ENCODE peak calls at places on chromosome 9, in ten cellular contexts. C is NB4; W is left colon; N is HuH-7; I is SK-N-SH; S is choroid plexus epithelial cell; B is left cardiac atrium; L is HCT116; Q is stimulated activated CD4-positive, alpha-beta T cell treated with anti-CD3 and anti-CD28 coated beads, Interleukin-15, amount 100 ng/mL, for 1 hour; A is myocyte. D is an unnamed sample.

GRCh38 chr9:129682381-129682780 is 16.9 kb downstream of the PRRX2 start:
- DNase-seq in C (no peak), W (peak), N (no peak), I (no peak), S (no peak), B (no peak), L (no peak), Q (no peak), A (no peak), D (no peak)

GRCh38 chr9:115517335-115518075 is 399.5 kb upstream of the TNC start:
- DNase-seq in C (no peak), W (no peak), N (no peak), I (no peak), S (no peak), B (no peak), L (no peak), Q (no peak), A (no peak), D (no peak)

GRCh38 chr9:130042406-130042930 is 521 bp downstream of the FNBP1 start:
- DNase-seq in C (peak), W (no peak), N (peak), I (peak), S (no peak), B (peak), L (no peak), Q (peak), A (peak), D (no peak)

GRCh38 chr9:116209406-116210116 is 56.0 kb downstream of the PAPPA start:
- DNase-seq in C (no peak), W (no peak), N (no peak), I (no peak), S (no peak), B (no peak), L (no peak), Q (no peak), A (no peak), D (no peak)

GRCh38 chr9:124108216-124108615 is 96.6 kb downstream of the LHX2 start:
- DNase-seq in C (no peak), W (no peak), N (no peak), I (no peak), S (no peak), B (no peak), L (no peak), Q (no peak), A (no peak), D (no peak)

GRCh38 chr9:131590907-131591844 is 45.9 kb downstream of the PRRT1B start:
- DNase-seq in C (peak), W (peak), N (peak), I (peak), S (peak), B (peak), L (peak), Q (peak), A (peak), D (no peak)

GRCh38 chr9:122346478-122347347 is 24.1 kb upstream of the PTGS1 start:
- DNase-seq in C (no peak), W (peak), N (peak), I (peak), S (peak), B (peak), L (no peak), Q (no peak), A (peak), D (no peak)

GRCh38 chr9:4106744-4107143 is 193.1 kb downstream of the GLIS3 start:
- DNase-seq in C (no peak), W (no peak), N (no peak), I (no peak), S (no peak), B (peak), L (no peak), Q (no peak), A (no peak), D (no peak)

GRCh38 chr9:83219924-83220438 is 157.0 kb upstream of the RASEF start:
- DNase-seq in C (no peak), W (no peak), N (no peak), I (no peak), S (no peak), B (no peak), L (no peak), Q (no peak), A (no peak), D (no peak)

GRCh38 chr9:107732781-107733529 is 243.4 kb upstream of the KLF4 start:
- DNase-seq in C (no peak), W (no peak), N (no peak), I (no peak), S (peak), B (peak), L (no peak), Q (no peak), A (peak), D (no peak)

GRCh38 chr9:136831720-136832104 is 10.6 kb upstream of the AJM1 start:
- DNase-seq in C (no peak), W (no peak), N (no peak), I (no peak), S (no peak), B (peak), L (no peak), Q (no peak), A (no peak), D (no peak)

GRCh38 chr9:134455537-134455936 is 129.3 kb downstream of the RXRA start:
- DNase-seq in C (no peak), W (no peak), N (no peak), I (no peak), S (no peak), B (no peak), L (no peak), Q (no peak), A (no peak), D (no peak)

GRCh38 chr9:108996653-108997052 is 16.6 kb downstream of the CTNNAL1 start:
- DNase-seq in C (peak), W (no peak), N (no peak), I (no peak), S (no peak), B (no peak), L (no peak), Q (no peak), A (no peak), D (no peak)

GRCh38 chr9:136674786-136675349 is 12.2 kb downstream of the EGFL7 start:
- DNase-seq in C (no peak), W (peak), N (peak), I (no peak), S (no peak), B (peak), L (no peak), Q (no peak), A (no peak), D (no peak)

GRCh38 chr9:72457366-72457765 is 64.0 kb upstream of the TMC1 start:
- DNase-seq in C (no peak), W (no peak), N (no peak), I (no peak), S (no peak), B (no peak), L (no peak), Q (no peak), A (no peak), D (no peak)

GRCh38 chr9:80649001-80649420 is 1040.3 kb downstream of the TLE1 start:
- DNase-seq in C (no peak), W (no peak), N (no peak), I (no peak), S (peak), B (peak), L (no peak), Q (no peak), A (peak), D (no peak)

GRCh38 chr9:130579738-130580463 is 524 bp downstream of the FUBP3 start:
- DNase-seq in C (peak), W (no peak), N (no peak), I (no peak), S (peak), B (peak), L (no peak), Q (no peak), A (no peak), D (no peak)

GRCh38 chr9:37529111-37529510 is 43.4 kb downstream of the POLR1E start:
- DNase-seq in C (no peak), W (peak), N (no peak), I (no peak), S (peak), B (no peak), L (no peak), Q (peak), A (no peak), D (no peak)

GRCh38 chr9:8338249-8338721 is 538.7 kb upstream of the DMAC1 start:
- DNase-seq in C (no peak), W (no peak), N (peak), I (no peak), S (peak), B (no peak), L (no peak), Q (no peak), A (no peak), D (no peak)

GRCh38 chr9:13675638-13676000 is 396.1 kb upstream of the MPDZ start:
- DNase-seq in C (no peak), W (no peak), N (no peak), I (no peak), S (peak), B (no peak), L (no peak), Q (no peak), A (no peak), D (no peak)

GRCh38 chr9:77848428-77848827 is 183.2 kb downstream of the GNAQ start:
- DNase-seq in C (no peak), W (no peak), N (no peak), I (no peak), S (no peak), B (no peak), L (no peak), Q (no peak), A (peak), D (no peak)

GRCh38 chr9:96256800-96257199 is 45.2 kb downstream of the HSD17B3 start:
- DNase-seq in C (peak), W (no peak), N (no peak), I (no peak), S (peak), B (no peak), L (peak), Q (no peak), A (no peak), D (no peak)